ENCODE peak calls at places on chromosomes 1 and 21, in four cellular contexts. E is Karpas-422, U is fibroblast of lung, Q is mammary epithelial cell. O is an unnamed sample. For H3K4me1, the result is how much of the 10 kb centered on the place peaks cover.

GRCh38 chr1:29826646-29827045 is 590.3 kb downstream of the PTPRU start:
- DNase-seq in E (no peak), U (no peak), Q (no peak), O (no peak)

GRCh38 chr21:25938673-25939395 is 204.1 kb downstream of the GABPA start:
- DNase-seq in E (no peak), U (no peak), Q (no peak), O (no peak)

GRCh38 chr1:93680121-93681094 is 1.2 kb downstream of the BCAR3 start:
- DNase-seq in E (peak), U (peak), Q (peak), O (peak)

GRCh38 chr1:35808376-35809155 is 750 bp downstream of the AGO4 start:
- DNase-seq in E (peak), U (peak), Q (peak), O (peak)

GRCh38 chr1:18739408-18739807 is 108.8 kb downstream of the PAX7 start:
- DNase-seq in E (no peak), U (no peak), Q (no peak), O (no peak)

GRCh38 chr1:206854401-206855129 is 10.9 kb upstream of the IL20 start:
- DNase-seq in E (no peak), U (peak), Q (no peak), O (no peak)

GRCh38 chr1:42777860-42778259 is 6.9 kb upstream of the TMEM269 start:
- DNase-seq in E (peak), U (no peak), Q (no peak), O (peak)

GRCh38 chr1:38071530-38072266 is 25.1 kb upstream of the POU3F1 start:
- DNase-seq in E (peak), U (peak), Q (peak), O (no peak)

GRCh38 chr1:5596651-5597050 is 395.6 kb downstream of the NPHP4 start:
- DNase-seq in E (no peak), U (no peak), Q (no peak), O (no peak)

GRCh38 chr21:25298512-25299491 is 308.5 kb downstream of the MRPL39 start:
- DNase-seq in E (no peak), U (peak), Q (no peak), O (no peak)

GRCh38 chr1:77872645-77873044 is 15.8 kb upstream of the NEXN start:
- DNase-seq in E (no peak), U (no peak), Q (no peak), O (no peak)

GRCh38 chr1:201850053-201850397 is 21.1 kb downstream of the IPO9 start:
- DNase-seq in E (no peak), U (peak), Q (peak), O (no peak)

GRCh38 chr1:213761845-213762407 is 225.8 kb upstream of the PROX1 start:
- DNase-seq in E (no peak), U (no peak), Q (no peak), O (no peak)

GRCh38 chr1:219724440-219724839 is 111.5 kb upstream of the ZC3H11B start:
- DNase-seq in E (peak), U (no peak), Q (no peak), O (no peak)

GRCh38 chr1:97745912-97746311 is 174.9 kb downstream of the DPYD start:
- DNase-seq in E (no peak), U (peak), Q (peak), O (no peak)

GRCh38 chr21:14959343-14959742 is 105.5 kb downstream of the NRIP1 start:
- DNase-seq in E (no peak), U (peak), Q (no peak), O (no peak)

GRCh38 chr1:169043823-169044222 is 62.7 kb upstream of the ATP1B1 start:
- DNase-seq in E (no peak), U (no peak), Q (no peak), O (no peak)

GRCh38 chr1:186749820-186750219 is 69.6 kb upstream of the PTGS2 start:
- DNase-seq in E (no peak), U (no peak), Q (peak), O (no peak)

GRCh38 chr1:65493792-65494191 is 73.3 kb downstream of the LEPR start:
- DNase-seq in E (no peak), U (no peak), Q (no peak), O (no peak)

GRCh38 chr1:183804916-183805734 is at the start of gene RGL1:
- DNase-seq in E (no peak), U (peak), Q (peak), O (peak)

GRCh38 chr1:89780721-89781120 is 40.1 kb upstream of the LRRC8D start:
- DNase-seq in E (peak), U (peak), Q (peak), O (no peak)

GRCh38 chr1:170732262-170732595 is 68.3 kb downstream of the PRRX1 start:
- DNase-seq in E (no peak), U (peak), Q (no peak), O (no peak)

GRCh38 chr1:68270993-68271392 is 38.7 kb upstream of the WLS start:
- DNase-seq in E (no peak), U (no peak), Q (no peak), O (no peak)

GRCh38 chr1:7616076-7616833 is 154.8 kb upstream of the VAMP3 start:
- DNase-seq in E (peak), U (peak), Q (peak), O (peak)

GRCh38 chr1:201194046-201194445 is 3.4 kb downstream of the IGFN1 start:
- DNase-seq in E (no peak), U (no peak), Q (no peak), O (no peak)

GRCh38 chr1:33274446-33274845 is 18.2 kb downstream of the ZNF362 start:
- DNase-seq in E (peak), U (no peak), Q (no peak), O (no peak)

GRCh38 chr1:153669606-153670005 is 1.2 kb downstream of the ILF2 start:
- DNase-seq in E (no peak), U (no peak), Q (no peak), O (no peak)

GRCh38 chr1:235883261-235883927 is 16.7 kb upstream of the LYST start:
- DNase-seq in E (peak), U (peak), Q (peak), O (no peak)

GRCh38 chr1:3179471-3179870 is 110.5 kb downstream of the PRDM16 start:
- DNase-seq in E (no peak), U (no peak), Q (no peak), O (no peak)

GRCh38 chr1:164452549-164452948 is 106.4 kb upstream of the PBX1 start:
- DNase-seq in E (no peak), U (no peak), Q (no peak), O (no peak)

GRCh38 chr1:54547601-54548388 is at the start of gene ACOT11:
- DNase-seq in E (peak), U (peak), Q (no peak), O (peak)

GRCh38 chr1:179599623-179600249 is 8.1 kb downstream of the TDRD5 start:
- DNase-seq in E (peak), U (peak), Q (peak), O (peak)

GRCh38 chr1:160488347-160489058 is 34.6 kb downstream of the SLAMF6 start:
- DNase-seq in E (peak), U (no peak), Q (no peak), O (no peak)

GRCh38 chr1:61241411-61241838 is 159.1 kb downstream of the NFIA start:
- DNase-seq in E (no peak), U (no peak), Q (no peak), O (no peak)

GRCh38 chr21:22575165-22575584 is 1577.0 kb downstream of the NCAM2 start:
- DNase-seq in E (no peak), U (no peak), Q (no peak), O (peak)

GRCh38 chr1:236618507-236618906 is 14.2 kb upstream of the HEATR1 start:
- DNase-seq in E (no peak), U (no peak), Q (no peak), O (no peak)

GRCh38 chr1:236015539-236015938 is 49.4 kb downstream of the NID1 start:
- DNase-seq in E (no peak), U (no peak), Q (no peak), O (no peak)

GRCh38 chr1:206066479-206067171 is 13.7 kb downstream of the RHEX start:
- DNase-seq in E (no peak), U (no peak), Q (no peak), O (no peak)

GRCh38 chr1:228938248-228938891 is 203.1 kb downstream of the RHOU start:
- DNase-seq in E (no peak), U (no peak), Q (no peak), O (no peak)

DNA sequence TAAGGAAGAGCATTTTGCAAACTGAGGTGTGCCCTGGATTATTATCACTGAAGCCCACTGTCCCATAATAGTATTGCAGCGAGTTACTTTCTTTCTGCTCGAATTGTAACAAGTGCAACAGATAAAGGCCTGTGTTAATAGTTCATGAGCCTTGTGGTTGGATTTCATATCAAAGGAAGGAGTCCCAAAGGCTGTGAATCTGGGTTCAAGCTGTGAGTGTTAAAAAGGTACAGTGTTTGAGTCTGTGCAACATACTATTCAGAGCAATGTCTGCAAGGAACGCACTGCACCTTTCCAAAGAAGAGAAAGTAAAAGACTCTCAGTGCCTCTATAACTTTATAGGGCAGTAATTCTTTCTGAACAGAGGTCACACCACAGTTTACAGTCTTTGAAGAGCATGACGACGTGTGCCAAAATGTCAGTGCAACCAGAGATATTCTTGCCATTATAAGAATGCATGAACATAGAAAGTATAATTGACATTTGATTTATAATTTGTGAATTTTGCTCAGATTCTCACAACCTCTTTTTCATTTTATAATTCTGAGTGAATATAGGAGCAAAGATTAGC is 79.1 kb downstream of the CDC7 start:
- DNase-seq in E (no peak), U (no peak), Q (no peak), O (no peak)
- H2AFZ ChIP-seq in E (no peak), U (no peak), Q (no peak), O (no peak)

GRCh38 chr1:231122143-231122542 is 39.7 kb upstream of the TRIM67 start:
- DNase-seq in E (no peak), U (no peak), Q (no peak), O (no peak)

GRCh38 chr1:231126181-231126580 is 35.7 kb upstream of the TRIM67 start:
- DNase-seq in E (no peak), U (no peak), Q (no peak), O (no peak)

GRCh38 chr1:231121533-231121932 is 40.3 kb upstream of the TRIM67 start:
- DNase-seq in E (no peak), U (no peak), Q (no peak), O (no peak)

GRCh38 chr1:231130509-231130908 is 31.3 kb upstream of the TRIM67 start:
- DNase-seq in E (no peak), U (no peak), Q (no peak), O (no peak)

GRCh38 chr1:231124746-231125145 is 37.1 kb upstream of the TRIM67 start:
- DNase-seq in E (no peak), U (no peak), Q (no peak), O (peak)
- H3K4me1 ChIP-seq in E (under half), U (under half), Q (under half), O (under half)

DNA sequence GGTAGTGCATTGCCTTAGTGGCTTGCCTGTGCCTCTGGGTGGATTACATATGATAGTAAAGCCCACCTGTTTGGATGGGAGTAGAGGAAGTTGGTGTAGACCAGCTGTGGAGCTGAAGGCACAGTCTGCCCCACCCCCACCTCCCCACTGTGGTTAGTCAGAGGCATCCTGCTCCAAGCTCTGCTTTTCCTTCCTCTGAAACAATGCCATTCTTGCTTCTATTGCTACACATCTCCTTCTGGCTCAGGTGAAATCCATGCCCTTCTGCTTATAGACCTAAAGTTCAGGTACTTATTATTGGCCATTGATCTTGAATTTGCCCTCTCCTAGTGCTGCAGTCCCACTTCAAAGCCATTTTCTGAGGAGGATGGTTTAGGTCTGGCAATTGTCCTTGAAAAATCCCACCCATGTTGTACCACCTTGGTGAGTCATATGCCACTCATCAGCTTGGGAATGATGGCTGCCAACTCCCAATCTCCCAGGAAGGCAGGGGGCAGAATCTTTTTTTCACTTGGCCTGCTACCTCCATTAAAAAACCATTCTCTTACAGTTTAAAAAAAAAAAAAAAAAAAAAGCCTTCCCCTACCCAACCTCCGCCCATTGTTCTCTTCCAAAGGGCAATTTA is 6.7 kb upstream of the TXLNA start:
- DNase-seq in E (no peak), U (peak), Q (peak), O (no peak)
- H3K4me3 ChIP-seq in E (no peak), U (no peak), Q (no peak), O (no peak)

GRCh38 chr1:203465146-203465798 is 10.3 kb upstream of the PRELP start:
- DNase-seq in E (no peak), U (no peak), Q (no peak), O (no peak)
- H2AFZ ChIP-seq in E (no peak), U (no peak), Q (no peak), O (no peak)